ENCODE peak calls at places on chromosomes 6 and 20, in five cellular contexts. F is GF-D8; Y is HT1080; E is H7; H is effector CD8-positive, alpha-beta T cell. B is an unnamed sample.
A peak's percentile ranks its signal among the peaks of the same experiment; 100 is the strongest.

GRCh38 chr6:139882977-139883728 is 508.7 kb upstream of the CITED2 start:
- DNase-seq in F (no peak), E (no peak), Y (peak; percentile 5), H (no peak), B (no peak)

GRCh38 chr20:51650685-51651134 is 108.2 kb upstream of the NFATC2 start:
- DNase-seq in H (no peak), E (no peak), F (peak; percentile 94), Y (peak; percentile 35), B (no peak)

GRCh38 chr6:42113929-42114636 is 28.3 kb downstream of the C6orf132 start:
- DNase-seq in E (no peak), F (no peak), Y (peak; percentile 51), H (no peak), B (no peak)

GRCh38 chr6:112743343-112743742 is 396.2 kb downstream of the RFPL4B start:
- DNase-seq in H (no peak), Y (peak; percentile 1), F (no peak), E (peak; percentile 13), B (no peak)

GRCh38 chr20:4764805-4765204 is 43.1 kb downstream of the PRND start:
- DNase-seq in H (no peak), Y (no peak), F (no peak), E (peak; percentile 1), B (no peak)

GRCh38 chr6:114361036-114361435 is 18.2 kb upstream of the HS3ST5 start:
- DNase-seq in F (no peak), Y (no peak), E (no peak), H (no peak), B (no peak)

GRCh38 chr20:37235065-37235464 is 26.5 kb downstream of the GHRH start:
- DNase-seq in Y (no peak), E (no peak), H (no peak), F (no peak), B (no peak)

GRCh38 chr20:19433371-19434316 is 221.2 kb downstream of the SLC24A3 start:
- DNase-seq in F (no peak), E (no peak), H (no peak), Y (no peak), B (no peak)

GRCh38 chr6:106069478-106069877 is 16.7 kb upstream of the PRDM1 start:
- DNase-seq in E (no peak), H (no peak), Y (peak; percentile 65), F (no peak), B (no peak)

GRCh38 chr6:53682654-53683053 is 17.1 kb upstream of the KLHL31 start:
- DNase-seq in F (no peak), H (no peak), Y (no peak), E (no peak), B (no peak)

GRCh38 chr6:35049346-35049745 is 91.8 kb downstream of the TCP11 start:
- DNase-seq in F (no peak), Y (no peak), E (no peak), H (no peak), B (no peak)

GRCh38 chr6:25359891-25360290 is 80.7 kb downstream of the CARMIL1 start:
- DNase-seq in E (no peak), H (no peak), Y (peak; percentile 37), F (no peak), B (no peak)

GRCh38 chr20:38620501-38620900 is 18.9 kb downstream of the ARHGAP40 start:
- DNase-seq in E (no peak), F (no peak), Y (no peak), H (no peak), B (no peak)

GRCh38 chr6:47057830-47058540 is 15.9 kb upstream of the ADGRF1 start:
- DNase-seq in Y (peak; percentile 74), F (no peak), H (no peak), E (no peak), B (no peak)

GRCh38 chr6:9360881-9361280 is 925.5 kb upstream of the SLC35B3 start:
- DNase-seq in Y (peak; percentile 1), F (no peak), H (no peak), E (no peak), B (no peak)

GRCh38 chr20:1819311-1820136 is 75.7 kb upstream of the SIRPA start:
- DNase-seq in F (peak; percentile 10), Y (no peak), H (no peak), E (peak; percentile 60), B (no peak)

GRCh38 chr6:96468681-96469224 is 52.9 kb upstream of the UFL1 start:
- DNase-seq in F (no peak), E (peak; percentile 2), Y (no peak), H (no peak), B (no peak)

GRCh38 chr20:10790013-10790412 is 116.2 kb upstream of the JAG1 start:
- DNase-seq in H (no peak), F (peak; percentile 9), Y (no peak), E (no peak), B (no peak)

GRCh38 chr6:18269253-18269652 is 4.9 kb upstream of the DEK start:
- DNase-seq in F (peak; percentile 22), Y (peak; percentile 59), E (no peak), H (no peak), B (no peak)

GRCh38 chr6:162907876-162908481 is 180.2 kb downstream of the PACRG start:
- DNase-seq in Y (no peak), E (no peak), F (no peak), H (no peak), B (no peak)

GRCh38 chr6:16321826-16322225 is 83.4 kb downstream of the GMPR start:
- DNase-seq in Y (no peak), E (no peak), H (no peak), F (no peak), B (no peak)

GRCh38 chr6:16694789-16695188 is 66.5 kb downstream of the ATXN1 start:
- DNase-seq in E (no peak), F (no peak), H (no peak), Y (no peak), B (no peak)

GRCh38 chr6:28683945-28684538 is 158.4 kb downstream of the GPX5 start:
- DNase-seq in F (no peak), Y (peak; percentile 42), H (no peak), E (peak; percentile 46), B (no peak)

GRCh38 chr6:152071318-152071717 is 263.8 kb downstream of the ESR1 start:
- DNase-seq in E (no peak), Y (no peak), H (no peak), F (no peak), B (no peak)

GRCh38 chr20:59158673-59159072 is 4.9 kb upstream of the ZNF831 start:
- DNase-seq in E (no peak), F (no peak), H (no peak), Y (no peak), B (peak; percentile 40)

GRCh38 chr6:29705389-29706231 is 17.6 kb upstream of the HLA-F start:
- DNase-seq in Y (peak; percentile 49), E (peak; percentile 77), F (no peak), H (no peak), B (no peak)

GRCh38 chr6:157994126-157994795 is 12.6 kb downstream of the SYNJ2 start:
- DNase-seq in H (no peak), F (no peak), E (no peak), Y (no peak), B (no peak)

GRCh38 chr20:38414769-38415450 is 20.2 kb downstream of the SNHG17 start:
- DNase-seq in H (no peak), F (no peak), E (no peak), Y (no peak), B (no peak)

GRCh38 chr6:45376310-45377040 is 1.3 kb downstream of the SUPT3H start:
- DNase-seq in Y (no peak), E (no peak), F (no peak), H (no peak), B (no peak)